ENCODE peak calls at places on chromosomes 6 and 20, in eight cellular contexts. One of them, this sample, is unnamed.
A peak's percentile ranks its signal among the peaks of the same experiment; 100 is the strongest.

GRCh38 chr20:23270427-23270911 is 80.1 kb upstream of the NXT1 start:
- DNase-seq in ovary: no peak
- DNase-seq in ascending aorta: peak; percentile 73
- DNase-seq in tibial nerve: no peak
- DNase-seq in upper lobe of left lung: no peak
- DNase-seq in sigmoid colon: no peak
- DNase-seq in fibroblast of lung: peak; percentile 71
- DNase-seq in mammary epithelial cell: no peak
- DNase-seq in this sample: no peak

GRCh38 chr6:165231581-165232276 is 77.7 kb downstream of the C6orf118 start:
- DNase-seq in ovary: no peak
- DNase-seq in ascending aorta: no peak
- DNase-seq in tibial nerve: no peak
- DNase-seq in upper lobe of left lung: no peak
- DNase-seq in sigmoid colon: no peak
- DNase-seq in fibroblast of lung: no peak
- DNase-seq in mammary epithelial cell: peak; percentile 0
- DNase-seq in this sample: no peak

GRCh38 chr6:119881416-119881815 is 531.9 kb upstream of the MAN1A1 start:
- DNase-seq in ovary: no peak
- DNase-seq in ascending aorta: no peak
- DNase-seq in tibial nerve: no peak
- DNase-seq in upper lobe of left lung: no peak
- DNase-seq in sigmoid colon: no peak
- DNase-seq in fibroblast of lung: peak; percentile 27
- DNase-seq in mammary epithelial cell: peak; percentile 21
- DNase-seq in this sample: no peak

GRCh38 chr6:112035446-112035845 is 18.5 kb upstream of the CCN6 start:
- DNase-seq in ovary: no peak
- DNase-seq in ascending aorta: no peak
- DNase-seq in tibial nerve: no peak
- DNase-seq in upper lobe of left lung: no peak
- DNase-seq in sigmoid colon: peak; percentile 79
- DNase-seq in fibroblast of lung: no peak
- DNase-seq in mammary epithelial cell: no peak
- DNase-seq in this sample: no peak

GRCh38 chr6:116352515-116353471 is 18.0 kb upstream of the DSE start:
- DNase-seq in ovary: no peak
- DNase-seq in ascending aorta: no peak
- DNase-seq in tibial nerve: no peak
- DNase-seq in upper lobe of left lung: no peak
- DNase-seq in sigmoid colon: no peak
- DNase-seq in fibroblast of lung: peak; percentile 80
- DNase-seq in mammary epithelial cell: peak; percentile 69
- DNase-seq in this sample: no peak

GRCh38 chr6:134663800-134664535 is 285.9 kb downstream of the ALDH8A1 start:
- DNase-seq in ovary: no peak
- DNase-seq in ascending aorta: no peak
- DNase-seq in tibial nerve: no peak
- DNase-seq in upper lobe of left lung: no peak
- DNase-seq in sigmoid colon: no peak
- DNase-seq in fibroblast of lung: no peak
- DNase-seq in mammary epithelial cell: no peak
- DNase-seq in this sample: no peak

GRCh38 chr6:151807513-151808330 is at the start of gene ESR1:
- DNase-seq in ovary: peak; percentile 32
- DNase-seq in ascending aorta: no peak
- DNase-seq in tibial nerve: no peak
- DNase-seq in upper lobe of left lung: peak; percentile 89
- DNase-seq in sigmoid colon: peak; percentile 66
- DNase-seq in fibroblast of lung: peak; percentile 28
- DNase-seq in mammary epithelial cell: peak; percentile 3
- DNase-seq in this sample: peak; percentile 47

GRCh38 chr20:1579488-1579887 is 22.0 kb upstream of the SIRPD start:
- DNase-seq in ovary: no peak
- DNase-seq in ascending aorta: no peak
- DNase-seq in tibial nerve: no peak
- DNase-seq in upper lobe of left lung: no peak
- DNase-seq in sigmoid colon: no peak
- DNase-seq in fibroblast of lung: no peak
- DNase-seq in mammary epithelial cell: no peak
- DNase-seq in this sample: no peak

GRCh38 chr6:131062245-131063027 is 609 bp downstream of the EPB41L2 start:
- DNase-seq in ovary: peak; percentile 47
- DNase-seq in ascending aorta: peak; percentile 67
- DNase-seq in tibial nerve: no peak
- DNase-seq in upper lobe of left lung: peak; percentile 91
- DNase-seq in sigmoid colon: peak; percentile 67
- DNase-seq in fibroblast of lung: no peak
- DNase-seq in mammary epithelial cell: no peak
- DNase-seq in this sample: peak; percentile 28

GRCh38 chr20:63652192-63652980 is 838 bp downstream of the STMN3 start:
- DNase-seq in ovary: peak; percentile 46
- DNase-seq in ascending aorta: no peak
- DNase-seq in tibial nerve: no peak
- DNase-seq in upper lobe of left lung: peak; percentile 90
- DNase-seq in sigmoid colon: no peak
- DNase-seq in fibroblast of lung: no peak
- DNase-seq in mammary epithelial cell: no peak
- DNase-seq in this sample: peak; percentile 57

GRCh38 chr6:26272171-26272631 is 92.8 kb upstream of the BTN3A2 start:
- DNase-seq in ovary: peak; percentile 24
- DNase-seq in ascending aorta: peak; percentile 76
- DNase-seq in tibial nerve: no peak
- DNase-seq in upper lobe of left lung: peak; percentile 89
- DNase-seq in sigmoid colon: peak; percentile 74
- DNase-seq in fibroblast of lung: no peak
- DNase-seq in mammary epithelial cell: peak; percentile 54
- DNase-seq in this sample: peak; percentile 83

GRCh38 chr6:148179786-148180185 is 162.9 kb upstream of the SASH1 start:
- DNase-seq in ovary: no peak
- DNase-seq in ascending aorta: no peak
- DNase-seq in tibial nerve: no peak
- DNase-seq in upper lobe of left lung: no peak
- DNase-seq in sigmoid colon: no peak
- DNase-seq in fibroblast of lung: peak; percentile 39
- DNase-seq in mammary epithelial cell: no peak
- DNase-seq in this sample: peak; percentile 40

GRCh38 chr20:20371681-20372080 is 3.8 kb downstream of the INSM1 start:
- DNase-seq in ovary: no peak
- DNase-seq in ascending aorta: no peak
- DNase-seq in tibial nerve: no peak
- DNase-seq in upper lobe of left lung: no peak
- DNase-seq in sigmoid colon: no peak
- DNase-seq in fibroblast of lung: no peak
- DNase-seq in mammary epithelial cell: no peak
- DNase-seq in this sample: no peak

GRCh38 chr20:4817230-4817671 is 95.5 kb downstream of the PRND start:
- DNase-seq in ovary: no peak
- DNase-seq in ascending aorta: no peak
- DNase-seq in tibial nerve: no peak
- DNase-seq in upper lobe of left lung: no peak
- DNase-seq in sigmoid colon: no peak
- DNase-seq in fibroblast of lung: peak; percentile 6
- DNase-seq in mammary epithelial cell: no peak
- DNase-seq in this sample: no peak

GRCh38 chr6:48826318-48826595 is 636.8 kb downstream of the MMUT start:
- DNase-seq in ovary: no peak
- DNase-seq in ascending aorta: no peak
- DNase-seq in tibial nerve: no peak
- DNase-seq in upper lobe of left lung: no peak
- DNase-seq in sigmoid colon: no peak
- DNase-seq in fibroblast of lung: no peak
- DNase-seq in mammary epithelial cell: no peak
- DNase-seq in this sample: no peak

GRCh38 chr6:117265425-117266266 is at the start of gene VGLL2:
- DNase-seq in ovary: no peak
- DNase-seq in ascending aorta: no peak
- DNase-seq in tibial nerve: no peak
- DNase-seq in upper lobe of left lung: peak; percentile 87
- DNase-seq in sigmoid colon: peak; percentile 65
- DNase-seq in fibroblast of lung: peak; percentile 31
- DNase-seq in mammary epithelial cell: peak; percentile 20
- DNase-seq in this sample: peak; percentile 24

GRCh38 chr6:137208279-137208678 is 10.9 kb downstream of the IFNGR1 start:
- DNase-seq in ovary: no peak
- DNase-seq in ascending aorta: no peak
- DNase-seq in tibial nerve: no peak
- DNase-seq in upper lobe of left lung: no peak
- DNase-seq in sigmoid colon: no peak
- DNase-seq in fibroblast of lung: no peak
- DNase-seq in mammary epithelial cell: no peak
- DNase-seq in this sample: no peak

GRCh38 chr20:51750037-51750769 is 18.0 kb downstream of the ATP9A start:
- DNase-seq in ovary: no peak
- DNase-seq in ascending aorta: peak; percentile 94
- DNase-seq in tibial nerve: no peak
- DNase-seq in upper lobe of left lung: no peak
- DNase-seq in sigmoid colon: peak; percentile 83
- DNase-seq in fibroblast of lung: peak; percentile 97
- DNase-seq in mammary epithelial cell: peak; percentile 94
- DNase-seq in this sample: peak; percentile 94

GRCh38 chr6:103797738-103798137 is 1062.0 kb downstream of the HACE1 start:
- DNase-seq in ovary: no peak
- DNase-seq in ascending aorta: no peak
- DNase-seq in tibial nerve: no peak
- DNase-seq in upper lobe of left lung: no peak
- DNase-seq in sigmoid colon: no peak
- DNase-seq in fibroblast of lung: no peak
- DNase-seq in mammary epithelial cell: no peak
- DNase-seq in this sample: no peak

DNA sequence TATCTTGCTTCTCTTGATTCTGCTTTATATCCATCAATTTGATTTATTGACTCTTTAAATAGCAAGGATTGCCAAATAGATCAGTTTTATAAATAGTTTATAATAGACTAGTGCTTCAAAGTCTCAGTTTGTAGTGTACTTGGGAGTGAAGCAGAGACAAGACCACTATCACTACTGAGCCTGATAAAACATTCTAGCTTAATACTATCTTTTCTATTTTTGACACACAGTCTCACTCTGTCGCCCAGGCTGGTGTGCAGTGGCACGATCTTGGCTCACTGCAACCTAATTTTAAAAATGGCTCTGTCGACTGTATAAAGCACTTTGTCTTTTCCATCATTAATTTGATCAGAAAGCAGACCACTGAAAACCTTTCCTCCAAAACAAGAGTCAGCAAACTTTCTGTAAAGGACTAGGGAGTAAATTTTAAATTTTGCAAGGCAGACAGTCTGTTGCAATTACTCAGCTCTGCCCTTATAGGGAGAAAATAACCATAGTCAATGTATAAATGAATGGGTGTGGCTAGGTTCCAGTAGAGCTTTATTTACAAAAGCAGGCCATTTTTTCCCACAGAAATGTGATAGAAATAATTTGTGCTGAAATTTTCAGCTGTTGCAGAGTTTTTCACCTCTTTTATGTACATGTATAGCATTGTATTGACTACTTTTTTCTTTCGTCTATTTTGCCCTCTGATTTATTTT is 7.5 kb downstream of the AMD1 start:
- DNase-seq in ovary: no peak
- DNase-seq in ascending aorta: no peak
- DNase-seq in tibial nerve: no peak
- DNase-seq in upper lobe of left lung: no peak
- DNase-seq in sigmoid colon: no peak
- DNase-seq in fibroblast of lung: peak; percentile 86
- DNase-seq in mammary epithelial cell: no peak
- DNase-seq in this sample: no peak
- H3K4me1 ChIP-seq in ovary: peaks cover 20% of the 10 kb centered on the region
- H3K4me1 ChIP-seq in ascending aorta: no peaks in the 10 kb centered on the region
- H3K4me1 ChIP-seq in tibial nerve: peaks cover 53% of the 10 kb centered on the region
- H3K4me1 ChIP-seq in upper lobe of left lung: peaks cover 56% of the 10 kb centered on the region
- H3K4me1 ChIP-seq in sigmoid colon: peaks cover 77% of the 10 kb centered on the region
- H3K4me1 ChIP-seq in fibroblast of lung: peaks cover 7% of the 10 kb centered on the region
- H3K4me1 ChIP-seq in mammary epithelial cell: peaks cover 27% of the 10 kb centered on the region
- H3K4me1 ChIP-seq in this sample: peaks cover 61% of the 10 kb centered on the region

GRCh38 chr6:56775498-56776166 is 132.9 kb upstream of the DST start:
- DNase-seq in ovary: no peak
- DNase-seq in ascending aorta: no peak
- DNase-seq in tibial nerve: no peak
- DNase-seq in upper lobe of left lung: no peak
- DNase-seq in sigmoid colon: no peak
- DNase-seq in fibroblast of lung: no peak
- DNase-seq in mammary epithelial cell: no peak
- DNase-seq in this sample: no peak
- H3K27ac ChIP-seq in ovary: no peak overlapping the region
- H3K27ac ChIP-seq in ascending aorta: no peak overlapping the region
- H3K27ac ChIP-seq in tibial nerve: peak overlapping the region; percentile 50
- H3K27ac ChIP-seq in upper lobe of left lung: no peak overlapping the region
- H3K27ac ChIP-seq in sigmoid colon: no peak overlapping the region
- H3K27ac ChIP-seq in fibroblast of lung: no peak overlapping the region
- H3K27ac ChIP-seq in mammary epithelial cell: no peak overlapping the region
- H3K27ac ChIP-seq in this sample: no peak overlapping the region

GRCh38 chr20:31516166-31516565 is 1.9 kb downstream of the HM13 start:
- DNase-seq in ovary: no peak
- DNase-seq in ascending aorta: no peak
- DNase-seq in tibial nerve: no peak
- DNase-seq in upper lobe of left lung: no peak
- DNase-seq in sigmoid colon: no peak
- DNase-seq in fibroblast of lung: no peak
- DNase-seq in mammary epithelial cell: no peak
- DNase-seq in this sample: no peak
- H3K4me1 ChIP-seq in ovary: peaks cover 10% of the 10 kb centered on the region
- H3K4me1 ChIP-seq in ascending aorta: peaks cover 18% of the 10 kb centered on the region
- H3K4me1 ChIP-seq in tibial nerve: peaks cover 16% of the 10 kb centered on the region
- H3K4me1 ChIP-seq in upper lobe of left lung: peaks cover 39% of the 10 kb centered on the region
- H3K4me1 ChIP-seq in sigmoid colon: peaks cover 41% of the 10 kb centered on the region
- H3K4me1 ChIP-seq in fibroblast of lung: peaks cover 10% of the 10 kb centered on the region
- H3K4me1 ChIP-seq in mammary epithelial cell: peaks cover 17% of the 10 kb centered on the region
- H3K4me1 ChIP-seq in this sample: peaks cover 50% of the 10 kb centered on the region

GRCh38 chr6:132512638-132513632 is at the start of gene STX7:
- DNase-seq in ovary: peak; percentile 88
- DNase-seq in ascending aorta: peak; percentile 93
- DNase-seq in tibial nerve: peak; percentile 75
- DNase-seq in upper lobe of left lung: peak; percentile 96
- DNase-seq in sigmoid colon: peak; percentile 94
- DNase-seq in fibroblast of lung: peak; percentile 84
- DNase-seq in mammary epithelial cell: peak; percentile 87
- DNase-seq in this sample: peak; percentile 93

GRCh38 chr6:132513821-132514545 is 1.1 kb upstream of the STX7 start:
- DNase-seq in ovary: no peak
- DNase-seq in ascending aorta: no peak
- DNase-seq in tibial nerve: no peak
- DNase-seq in upper lobe of left lung: no peak
- DNase-seq in sigmoid colon: no peak
- DNase-seq in fibroblast of lung: no peak
- DNase-seq in mammary epithelial cell: no peak
- DNase-seq in this sample: no peak

GRCh38 chr6:132511836-132512230 is 1.1 kb downstream of the STX7 start:
- DNase-seq in ovary: no peak
- DNase-seq in ascending aorta: no peak
- DNase-seq in tibial nerve: no peak
- DNase-seq in upper lobe of left lung: no peak
- DNase-seq in sigmoid colon: no peak
- DNase-seq in fibroblast of lung: no peak
- DNase-seq in mammary epithelial cell: no peak
- DNase-seq in this sample: no peak

GRCh38 chr6:132512342-132512637 is 626 bp downstream of the STX7 start:
- DNase-seq in ovary: no peak
- DNase-seq in ascending aorta: no peak
- DNase-seq in tibial nerve: no peak
- DNase-seq in upper lobe of left lung: no peak
- DNase-seq in sigmoid colon: no peak
- DNase-seq in fibroblast of lung: no peak
- DNase-seq in mammary epithelial cell: no peak
- DNase-seq in this sample: no peak

GRCh38 chr6:132511159-132511835 is 1.6 kb downstream of the STX7 start:
- DNase-seq in ovary: peak; percentile 12
- DNase-seq in ascending aorta: no peak
- DNase-seq in tibial nerve: no peak
- DNase-seq in upper lobe of left lung: no peak
- DNase-seq in sigmoid colon: no peak
- DNase-seq in fibroblast of lung: peak; percentile 57
- DNase-seq in mammary epithelial cell: no peak
- DNase-seq in this sample: no peak
- H3K27ac ChIP-seq in ovary: no peak overlapping the region
- H3K27ac ChIP-seq in ascending aorta: peak overlapping the region; percentile 88
- H3K27ac ChIP-seq in tibial nerve: peak overlapping the region; percentile 86
- H3K27ac ChIP-seq in upper lobe of left lung: peak overlapping the region; percentile 93
- H3K27ac ChIP-seq in sigmoid colon: peak overlapping the region; percentile 6
- H3K27ac ChIP-seq in fibroblast of lung: no peak overlapping the region
- H3K27ac ChIP-seq in mammary epithelial cell: peak overlapping the region; percentile 81
- H3K27ac ChIP-seq in this sample: peak overlapping the region; percentile 77